ENCODE peak calls at places on chromosome 1, in six cellular contexts. I is NB4; Y is NAMALWA; K is nucleus accumbens; P is HS-5; X is CD4-positive, alpha-beta T cell. B is an unnamed sample.

GRCh38 chr1:93207211-93207610 is 26.7 kb downstream of the CCDC18 start:
- DNase-seq in K (no peak), Y (no peak), X (no peak), P (no peak), I (no peak), B (no peak)

GRCh38 chr1:50110656-50111055 is 1.9 kb downstream of the ELAVL4 start:
- DNase-seq in K (no peak), I (no peak), X (no peak), P (no peak), Y (no peak), B (no peak)

GRCh38 chr1:162549001-162549400 is 12.5 kb upstream of the UAP1 start:
- DNase-seq in Y (no peak), K (no peak), I (no peak), P (no peak), X (no peak), B (no peak)

GRCh38 chr1:204714861-204715511 is 29.4 kb upstream of the LRRN2 start:
- DNase-seq in Y (peak), P (no peak), K (no peak), X (no peak), I (no peak), B (no peak)

GRCh38 chr1:155888481-155888880 is 22.7 kb downstream of the RIT1 start:
- DNase-seq in P (no peak), X (no peak), I (no peak), Y (no peak), K (no peak), B (no peak)

GRCh38 chr1:54326577-54327385 is 79.4 kb downstream of the SSBP3 start:
- DNase-seq in I (no peak), P (no peak), Y (no peak), K (no peak), X (no peak), B (no peak)

GRCh38 chr1:22350171-22350961 is 101.3 kb upstream of the ZBTB40 start:
- DNase-seq in Y (no peak), X (no peak), I (no peak), P (no peak), K (no peak), B (no peak)

GRCh38 chr1:182347019-182347418 is 44.6 kb downstream of the GLUL start:
- DNase-seq in P (no peak), Y (no peak), X (no peak), I (no peak), K (no peak), B (no peak)

GRCh38 chr1:23370744-23371710 is 1.4 kb upstream of the ZNF436 start:
- DNase-seq in I (peak), Y (no peak), X (no peak), K (no peak), P (no peak), B (no peak)

GRCh38 chr1:34916104-34916503 is 13.3 kb downstream of the DLGAP3 start:
- DNase-seq in X (no peak), Y (no peak), K (no peak), I (no peak), P (no peak), B (no peak)

GRCh38 chr1:110916669-110917306 is 43.8 kb downstream of the CD53 start:
- DNase-seq in P (peak), X (no peak), Y (peak), K (no peak), I (peak), B (no peak)